ENCODE peak calls at places on chromosomes 4 and X, in seven cellular contexts. C is anterior cingulate cortex; R is NCI-H1417; K is right cardiac atrium; Q is effector memory CD4-positive, alpha-beta T cell; M is upper lobe of right lung; F is cardiac fibroblast. T is an unnamed sample.

GRCh38 chr4:147526272-147526654 is 45.4 kb downstream of the EDNRA start:
- DNase-seq in C (no peak), R (no peak), K (peak; percentile 59), Q (no peak), M (no peak), F (no peak), T (no peak)

GRCh38 chr4:110165382-110166285 is 32.8 kb downstream of the ELOVL6 start:
- DNase-seq in C (no peak), R (peak; percentile 9), K (no peak), Q (peak; percentile 28), M (no peak), F (peak; percentile 84), T (peak; percentile 36)

GRCh38 chrX:140091276-140091886 is 126.1 kb upstream of the CXorf66 start:
- DNase-seq in C (peak; percentile 14), R (no peak), K (peak; percentile 66), Q (peak; percentile 3), M (peak; percentile 67), F (no peak), T (peak; percentile 17)

GRCh38 chr4:67122029-67122428 is 423.3 kb downstream of the CENPC start:
- DNase-seq in C (no peak), R (no peak), K (no peak), Q (no peak), M (no peak), F (no peak), T (no peak)

GRCh38 chr4:140109626-140110213 is 44.3 kb downstream of the MAML3 start:
- DNase-seq in C (no peak), R (peak; percentile 39), K (no peak), Q (no peak), M (no peak), F (no peak), T (no peak)

GRCh38 chr4:138405439-138405838 is 163.3 kb upstream of the SLC7A11 start:
- DNase-seq in C (no peak), R (no peak), K (no peak), Q (no peak), M (no peak), F (peak; percentile 33), T (no peak)

GRCh38 chr4:173332963-173333657 is 1.0 kb downstream of the HMGB2 start:
- DNase-seq in C (no peak), R (no peak), K (no peak), Q (no peak), M (no peak), F (peak; percentile 22), T (no peak)

GRCh38 chr4:166301266-166301665 is 428.2 kb downstream of the TLL1 start:
- DNase-seq in C (no peak), R (no peak), K (no peak), Q (no peak), M (no peak), F (peak; percentile 21), T (no peak)

GRCh38 chrX:72100824-72101351 is 30.8 kb downstream of the RTL5 start:
- DNase-seq in C (no peak), R (no peak), K (peak; percentile 50), Q (peak; percentile 70), M (peak; percentile 67), F (no peak), T (peak; percentile 75)

GRCh38 chr4:1749826-1750225 is 28.5 kb downstream of the TACC3 start:
- DNase-seq in C (no peak), R (no peak), K (no peak), Q (no peak), M (no peak), F (no peak), T (no peak)

GRCh38 chr4:75673959-75674328 is 733 bp upstream of the G3BP2 start:
- DNase-seq in C (no peak), R (no peak), K (no peak), Q (no peak), M (no peak), F (peak; percentile 24), T (no peak)

GRCh38 chr4:3442959-3443749 is 1.4 kb downstream of the HGFAC start:
- DNase-seq in C (peak; percentile 18), R (peak; percentile 73), K (peak; percentile 84), Q (peak; percentile 46), M (no peak), F (peak; percentile 31), T (peak; percentile 77)

GRCh38 chr4:25927361-25928040 is 13.5 kb downstream of the SMIM20 start:
- DNase-seq in C (no peak), R (peak; percentile 22), K (no peak), Q (no peak), M (no peak), F (no peak), T (no peak)

GRCh38 chrX:121245763-121246162 is 198.4 kb downstream of the GLUD2 start:
- DNase-seq in C (no peak), R (no peak), K (no peak), Q (no peak), M (no peak), F (no peak), T (no peak)